ENCODE peak calls at places on chromosomes 7 and 10, in nine cellular contexts. One of them, this sample, is unnamed.
A peak's percentile ranks its signal among the peaks of the same experiment; 100 is the strongest.

GRCh38 chr10:31836569-31837406 is 91.8 kb downstream of the ARHGAP12 start:
- DNase-seq in fibroblast of lung: peak; percentile 34
- DNase-seq in ovary: no peak
- DNase-seq in NB4: peak; percentile 34
- DNase-seq in AG09309: no peak
- DNase-seq in GM12865: peak; percentile 73
- DNase-seq in HL-60: peak; percentile 35
- DNase-seq in kidney epithelial cell: peak; percentile 5
- DNase-seq in OCI-LY7: peak; percentile 52
- DNase-seq in this sample: peak; percentile 16

GRCh38 chr10:43120948-43121290 is 17.3 kb upstream of the CSGALNACT2 start:
- DNase-seq in fibroblast of lung: peak; percentile 17
- DNase-seq in kidney epithelial cell: no peak
- DNase-seq in NB4: peak; percentile 97
- DNase-seq in GM12865: peak; percentile 86
- DNase-seq in OCI-LY7: peak; percentile 59
- DNase-seq in HL-60: peak; percentile 88
- DNase-seq in AG09309: no peak
- DNase-seq in ovary: no peak
- DNase-seq in this sample: no peak

GRCh38 chr7:46850563-46851325 is 731.2 kb downstream of the TNS3 start:
- DNase-seq in fibroblast of lung: peak; percentile 61
- DNase-seq in kidney epithelial cell: no peak
- DNase-seq in AG09309: no peak
- DNase-seq in GM12865: no peak
- DNase-seq in OCI-LY7: no peak
- DNase-seq in HL-60: no peak
- DNase-seq in ovary: no peak
- DNase-seq in NB4: no peak
- DNase-seq in this sample: no peak

GRCh38 chr10:76397957-76398665 is 966.7 kb downstream of the LRMDA start:
- DNase-seq in GM12865: no peak
- DNase-seq in kidney epithelial cell: no peak
- DNase-seq in AG09309: no peak
- DNase-seq in OCI-LY7: no peak
- DNase-seq in fibroblast of lung: peak; percentile 93
- DNase-seq in ovary: peak; percentile 13
- DNase-seq in HL-60: no peak
- DNase-seq in NB4: no peak
- DNase-seq in this sample: no peak

GRCh38 chr7:15972767-15973362 is 286.4 kb upstream of the MEOX2 start:
- DNase-seq in AG09309: no peak
- DNase-seq in HL-60: no peak
- DNase-seq in NB4: no peak
- DNase-seq in GM12865: no peak
- DNase-seq in ovary: no peak
- DNase-seq in OCI-LY7: no peak
- DNase-seq in fibroblast of lung: peak; percentile 51
- DNase-seq in kidney epithelial cell: no peak
- DNase-seq in this sample: no peak

GRCh38 chr7:2701832-2702593 is 14.0 kb downstream of the AMZ1 start:
- DNase-seq in fibroblast of lung: no peak
- DNase-seq in GM12865: no peak
- DNase-seq in OCI-LY7: no peak
- DNase-seq in kidney epithelial cell: no peak
- DNase-seq in ovary: no peak
- DNase-seq in NB4: no peak
- DNase-seq in AG09309: no peak
- DNase-seq in HL-60: no peak
- DNase-seq in this sample: no peak

GRCh38 chr10:28241766-28242399 is 61.0 kb downstream of the MPP7 start:
- DNase-seq in ovary: no peak
- DNase-seq in HL-60: peak; percentile 5
- DNase-seq in kidney epithelial cell: no peak
- DNase-seq in GM12865: peak; percentile 52
- DNase-seq in NB4: peak; percentile 54
- DNase-seq in fibroblast of lung: peak; percentile 46
- DNase-seq in OCI-LY7: peak; percentile 62
- DNase-seq in AG09309: peak; percentile 44
- DNase-seq in this sample: peak; percentile 8

GRCh38 chr10:130364631-130365030 is 228.4 kb downstream of the GLRX3 start:
- DNase-seq in OCI-LY7: no peak
- DNase-seq in AG09309: no peak
- DNase-seq in HL-60: no peak
- DNase-seq in kidney epithelial cell: no peak
- DNase-seq in NB4: no peak
- DNase-seq in ovary: no peak
- DNase-seq in GM12865: no peak
- DNase-seq in fibroblast of lung: no peak
- DNase-seq in this sample: no peak

GRCh38 chr7:151381333-151382078 is 28.3 kb downstream of the WDR86 start:
- DNase-seq in fibroblast of lung: no peak
- DNase-seq in AG09309: no peak
- DNase-seq in NB4: no peak
- DNase-seq in HL-60: no peak
- DNase-seq in GM12865: no peak
- DNase-seq in kidney epithelial cell: no peak
- DNase-seq in OCI-LY7: peak; percentile 33
- DNase-seq in ovary: no peak
- DNase-seq in this sample: no peak

GRCh38 chr7:87474533-87475358 is 734 bp downstream of the ABCB4 start:
- DNase-seq in OCI-LY7: peak; percentile 82
- DNase-seq in HL-60: peak; percentile 13
- DNase-seq in GM12865: peak; percentile 85
- DNase-seq in fibroblast of lung: peak; percentile 65
- DNase-seq in NB4: peak; percentile 81
- DNase-seq in AG09309: peak; percentile 46
- DNase-seq in ovary: no peak
- DNase-seq in kidney epithelial cell: peak; percentile 67
- DNase-seq in this sample: peak; percentile 69

GRCh38 chr10:63722537-63722936 is 201.3 kb downstream of the REEP3 start:
- DNase-seq in NB4: no peak
- DNase-seq in fibroblast of lung: peak; percentile 89
- DNase-seq in HL-60: no peak
- DNase-seq in ovary: no peak
- DNase-seq in AG09309: no peak
- DNase-seq in kidney epithelial cell: no peak
- DNase-seq in OCI-LY7: no peak
- DNase-seq in GM12865: no peak
- DNase-seq in this sample: no peak

GRCh38 chr10:50625663-50626062 is 1.9 kb upstream of the SGMS1 start:
- DNase-seq in ovary: no peak
- DNase-seq in OCI-LY7: peak; percentile 33
- DNase-seq in NB4: peak; percentile 34
- DNase-seq in kidney epithelial cell: no peak
- DNase-seq in HL-60: no peak
- DNase-seq in AG09309: no peak
- DNase-seq in GM12865: peak; percentile 17
- DNase-seq in fibroblast of lung: no peak
- DNase-seq in this sample: no peak

GRCh38 chr10:103602028-103602851 is 108.7 kb downstream of the NEURL1 start:
- DNase-seq in fibroblast of lung: no peak
- DNase-seq in AG09309: no peak
- DNase-seq in GM12865: no peak
- DNase-seq in kidney epithelial cell: no peak
- DNase-seq in ovary: no peak
- DNase-seq in OCI-LY7: no peak
- DNase-seq in NB4: no peak
- DNase-seq in HL-60: no peak
- DNase-seq in this sample: no peak

GRCh38 chr10:103609231-103610082 is 116.0 kb downstream of the NEURL1 start:
- DNase-seq in HL-60: no peak
- DNase-seq in AG09309: no peak
- DNase-seq in ovary: no peak
- DNase-seq in NB4: no peak
- DNase-seq in kidney epithelial cell: no peak
- DNase-seq in OCI-LY7: no peak
- DNase-seq in fibroblast of lung: peak; percentile 28
- DNase-seq in GM12865: no peak
- DNase-seq in this sample: no peak

GRCh38 chr10:103603382-103603781 is 109.9 kb downstream of the NEURL1 start:
- DNase-seq in ovary: no peak
- DNase-seq in NB4: no peak
- DNase-seq in kidney epithelial cell: no peak
- DNase-seq in HL-60: no peak
- DNase-seq in AG09309: no peak
- DNase-seq in GM12865: no peak
- DNase-seq in OCI-LY7: no peak
- DNase-seq in fibroblast of lung: no peak
- DNase-seq in this sample: no peak

GRCh38 chr10:103602852-103603155 is 109.3 kb downstream of the NEURL1 start:
- DNase-seq in fibroblast of lung: no peak
- DNase-seq in kidney epithelial cell: no peak
- DNase-seq in OCI-LY7: no peak
- DNase-seq in AG09309: no peak
- DNase-seq in ovary: no peak
- DNase-seq in GM12865: no peak
- DNase-seq in NB4: no peak
- DNase-seq in HL-60: no peak
- DNase-seq in this sample: no peak

DNA sequence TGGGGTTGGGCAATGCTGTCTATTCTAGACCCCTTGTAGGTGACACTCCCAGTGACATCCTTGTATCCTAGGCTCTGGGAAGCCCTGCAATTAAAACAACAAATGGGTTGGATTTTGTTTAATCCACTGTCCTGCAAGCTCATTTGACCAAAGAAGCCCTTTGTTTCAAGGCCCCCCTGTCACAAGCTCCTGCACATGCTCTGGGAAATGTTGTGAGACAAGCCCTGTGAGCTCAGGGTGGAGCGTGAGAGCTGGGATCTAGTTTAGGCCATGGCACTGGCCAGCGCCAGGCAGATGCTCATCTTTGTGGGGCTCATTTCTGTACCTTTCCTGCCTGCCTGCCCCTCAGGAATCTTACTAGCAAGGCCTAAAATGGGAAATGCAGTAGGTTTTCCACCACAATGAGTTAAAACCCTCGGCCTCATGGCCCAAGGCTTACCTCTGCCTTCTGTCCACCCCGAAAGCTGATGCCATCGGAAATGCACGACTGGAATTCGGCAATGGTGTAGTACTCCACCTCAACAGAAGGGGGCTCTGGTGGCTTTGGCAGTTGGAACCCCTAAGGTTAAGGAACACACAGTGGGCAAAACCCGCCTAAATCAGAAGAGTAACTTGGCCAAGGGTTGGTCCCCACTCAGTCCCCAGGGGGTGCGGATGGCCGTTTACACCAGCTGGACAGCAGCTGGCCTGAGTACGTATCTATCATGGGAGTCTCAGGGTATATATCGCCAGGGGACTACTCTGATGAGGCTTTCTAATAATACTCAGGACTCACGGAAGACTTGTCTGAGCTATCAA is 112.1 kb downstream of the NEURL1 start:
- DNase-seq in AG09309: no peak
- DNase-seq in GM12865: peak; percentile 41
- DNase-seq in HL-60: peak; percentile 45
- DNase-seq in fibroblast of lung: peak; percentile 27
- DNase-seq in OCI-LY7: peak; percentile 29
- DNase-seq in kidney epithelial cell: no peak
- DNase-seq in NB4: peak; percentile 70
- DNase-seq in ovary: peak; percentile 50
- DNase-seq in this sample: no peak
- TF ChIP-seq CTCF in AG09309: peak; percentile 87
- TF ChIP-seq CTCF in GM12865: peak; percentile 69
- TF ChIP-seq CTCF in HL-60: peak; percentile 78
- TF ChIP-seq CTCF in fibroblast of lung: peak; percentile 91
- TF ChIP-seq CTCF in OCI-LY7: peak; percentile 75
- TF ChIP-seq CTCF in kidney epithelial cell: peak; percentile 57
- TF ChIP-seq CTCF in NB4: peak; percentile 89
- TF ChIP-seq CTCF in ovary: peak; percentile 75
- TF ChIP-seq CTCF in this sample: peak; percentile 88

GRCh38 chr7:102992509-102992819 is 79.7 kb downstream of the LRRC17 start:
- DNase-seq in ovary: no peak
- DNase-seq in OCI-LY7: no peak
- DNase-seq in AG09309: no peak
- DNase-seq in NB4: peak; percentile 52
- DNase-seq in GM12865: no peak
- DNase-seq in fibroblast of lung: peak; percentile 35
- DNase-seq in HL-60: no peak
- DNase-seq in kidney epithelial cell: no peak
- DNase-seq in this sample: no peak
- H3K4me3 ChIP-seq in ovary: no peak overlapping the region
- H3K4me3 ChIP-seq in OCI-LY7: no peak overlapping the region
- H3K4me3 ChIP-seq in AG09309: no peak overlapping the region
- H3K4me3 ChIP-seq in NB4: no peak overlapping the region
- H3K4me3 ChIP-seq in GM12865: no peak overlapping the region
- H3K4me3 ChIP-seq in fibroblast of lung: no peak overlapping the region
- H3K4me3 ChIP-seq in HL-60: no peak overlapping the region
- H3K4me3 ChIP-seq in kidney epithelial cell: no peak overlapping the region
- H3K4me3 ChIP-seq in this sample: no peak overlapping the region

DNA sequence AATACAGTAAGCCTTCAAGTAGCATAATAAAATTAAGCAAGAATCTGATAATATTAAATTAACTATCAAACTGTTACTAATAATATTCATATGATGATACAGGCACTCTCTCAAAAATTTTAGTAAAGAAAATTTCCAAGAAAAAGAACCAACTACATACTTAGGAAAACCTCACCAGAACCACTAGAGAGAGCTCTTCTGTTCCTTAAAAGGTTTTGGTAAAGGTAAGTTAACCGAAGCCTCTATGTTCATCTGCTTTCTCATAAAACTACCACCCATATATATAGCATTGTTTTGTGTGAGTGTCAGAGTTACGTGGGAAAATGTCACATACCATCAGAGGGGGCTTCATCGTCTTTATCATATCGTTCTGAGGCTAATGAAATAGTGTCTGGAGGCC is 20.7 kb downstream of the SKAP2 start:
- DNase-seq in kidney epithelial cell: no peak
- DNase-seq in GM12865: no peak
- DNase-seq in fibroblast of lung: peak; percentile 13
- DNase-seq in OCI-LY7: peak; percentile 11
- DNase-seq in HL-60: no peak
- DNase-seq in NB4: peak; percentile 42
- DNase-seq in AG09309: no peak
- DNase-seq in ovary: no peak
- DNase-seq in this sample: no peak
- TF ChIP-seq CTCF in kidney epithelial cell: peak; percentile 36
- TF ChIP-seq CTCF in GM12865: no peak
- TF ChIP-seq CTCF in fibroblast of lung: peak; percentile 40
- TF ChIP-seq CTCF in OCI-LY7: peak; percentile 42
- TF ChIP-seq CTCF in HL-60: no peak
- TF ChIP-seq CTCF in NB4: no peak
- TF ChIP-seq CTCF in AG09309: peak; percentile 4
- TF ChIP-seq CTCF in ovary: no peak
- TF ChIP-seq CTCF in this sample: no peak

GRCh38 chr7:93920496-93921189 is 892 bp upstream of the GNG11 start:
- DNase-seq in ovary: no peak
- DNase-seq in NB4: no peak
- DNase-seq in kidney epithelial cell: no peak
- DNase-seq in HL-60: no peak
- DNase-seq in GM12865: no peak
- DNase-seq in OCI-LY7: no peak
- DNase-seq in AG09309: no peak
- DNase-seq in fibroblast of lung: no peak
- DNase-seq in this sample: no peak
- H3K4me3 ChIP-seq in ovary: peak overlapping the region; percentile 80
- H3K4me3 ChIP-seq in NB4: no peak overlapping the region
- H3K4me3 ChIP-seq in kidney epithelial cell: no peak overlapping the region
- H3K4me3 ChIP-seq in HL-60: no peak overlapping the region
- H3K4me3 ChIP-seq in GM12865: no peak overlapping the region
- H3K4me3 ChIP-seq in OCI-LY7: no peak overlapping the region
- H3K4me3 ChIP-seq in AG09309: no peak overlapping the region
- H3K4me3 ChIP-seq in fibroblast of lung: peak overlapping the region; percentile 67
- H3K4me3 ChIP-seq in this sample: no peak overlapping the region

GRCh38 chr7:84247591-84247990 is 53.0 kb upstream of the SEMA3A start:
- DNase-seq in GM12865: peak; percentile 19
- DNase-seq in ovary: no peak
- DNase-seq in fibroblast of lung: peak; percentile 90
- DNase-seq in HL-60: no peak
- DNase-seq in NB4: no peak
- DNase-seq in OCI-LY7: no peak
- DNase-seq in kidney epithelial cell: no peak
- DNase-seq in AG09309: no peak
- DNase-seq in this sample: no peak
- TF ChIP-seq CTCF in GM12865: no peak
- TF ChIP-seq CTCF in ovary: no peak
- TF ChIP-seq CTCF in fibroblast of lung: no peak
- TF ChIP-seq CTCF in HL-60: no peak
- TF ChIP-seq CTCF in NB4: no peak
- TF ChIP-seq CTCF in OCI-LY7: no peak
- TF ChIP-seq CTCF in kidney epithelial cell: peak; percentile 6
- TF ChIP-seq CTCF in AG09309: peak; percentile 24
- TF ChIP-seq CTCF in this sample: no peak

This sample was measured in GM12864.